ENCODE peak calls at places on chromosome 3, in nine cellular contexts. F is PC-3, Z is brain microvascular endothelial cell, L is HFF-Myc, M is suprapubic skin, R is stomach, B is cardiac muscle cell, I is GM12864, S is adrenal gland. E is an unnamed sample.

GRCh38 chr3:171417813-171418212 is 42.4 kb downstream of the TNIK start:
- DNase-seq in F (peak; percentile 49), Z (peak; percentile 92), L (peak; percentile 10), M (no peak), R (no peak), B (peak; percentile 93), I (no peak), S (peak; percentile 21), E (peak; percentile 53)

GRCh38 chr3:182620715-182621434 is 172.4 kb upstream of the ATP11B start:
- DNase-seq in F (no peak), Z (no peak), L (no peak), M (no peak), R (no peak), B (no peak), I (no peak), S (no peak), E (no peak)

GRCh38 chr3:101200461-101200860 is 119.9 kb downstream of the IMPG2 start:
- DNase-seq in F (no peak), Z (no peak), L (no peak), M (no peak), R (no peak), B (peak; percentile 13), I (no peak), S (peak; percentile 8), E (no peak)

GRCh38 chr3:77479021-77479420 is 439.1 kb downstream of the ROBO2 start:
- DNase-seq in F (no peak), Z (no peak), L (no peak), M (no peak), R (no peak), B (no peak), I (no peak), S (no peak), E (no peak)

GRCh38 chr3:153829596-153830170 is 291.5 kb upstream of the ARHGEF26 start:
- DNase-seq in F (peak; percentile 74), Z (no peak), L (no peak), M (no peak), R (no peak), B (peak; percentile 52), I (no peak), S (no peak), E (no peak)

GRCh38 chr3:68893600-68894239 is 38.6 kb downstream of the TAFA4 start:
- DNase-seq in F (peak; percentile 49), Z (peak; percentile 18), L (peak; percentile 12), M (no peak), R (no peak), B (peak; percentile 53), I (no peak), S (no peak), E (no peak)

GRCh38 chr3:17579289-17580031 is 163.0 kb downstream of the TBC1D5 start:
- DNase-seq in F (no peak), Z (peak; percentile 17), L (no peak), M (no peak), R (no peak), B (peak; percentile 48), I (peak; percentile 34), S (no peak), E (no peak)

GRCh38 chr3:20772869-20773268 is 586.9 kb upstream of the SGO1 start:
- DNase-seq in F (no peak), Z (no peak), L (no peak), M (no peak), R (no peak), B (no peak), I (no peak), S (no peak), E (no peak)

GRCh38 chr3:5616873-5617272 is 429.4 kb downstream of the EDEM1 start:
- DNase-seq in F (no peak), Z (no peak), L (no peak), M (no peak), R (no peak), B (no peak), I (no peak), S (no peak), E (no peak)

GRCh38 chr3:32309653-32310242 is 71.3 kb downstream of the CMTM8 start:
- DNase-seq in F (no peak), Z (no peak), L (no peak), M (no peak), R (no peak), B (no peak), I (no peak), S (no peak), E (no peak)

GRCh38 chr3:128804817-128805166 is 74.6 kb upstream of the ACAD9 start:
- DNase-seq in F (no peak), Z (no peak), L (no peak), M (no peak), R (no peak), B (no peak), I (no peak), S (peak; percentile 21), E (no peak)
- H3K4me3 ChIP-seq in F (no peak overlapping the region), Z (no peak overlapping the region), L (no peak overlapping the region), M (no peak overlapping the region), R (no peak overlapping the region), B (no peak overlapping the region), I (no peak overlapping the region), S (peak overlapping the region; percentile 30), E (peak overlapping the region; percentile 9)

DNA sequence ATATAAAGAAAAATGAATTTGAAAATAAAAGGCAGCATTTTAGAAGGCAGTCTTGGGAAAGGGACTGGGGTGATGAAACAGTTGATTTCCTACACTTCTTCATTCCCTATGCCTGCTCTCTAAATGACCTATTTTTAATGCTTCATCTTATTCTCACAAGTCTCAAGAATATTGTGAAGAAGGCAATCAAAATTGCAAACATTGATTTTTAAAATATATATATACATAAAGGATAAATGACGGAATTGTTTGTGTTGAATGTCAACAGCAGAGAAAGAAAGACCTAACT is 8.8 kb upstream of the CBLB start:
- DNase-seq in F (no peak), Z (no peak), L (no peak), M (no peak), R (no peak), B (no peak), I (no peak), S (no peak), E (no peak)
- H3K4me3 ChIP-seq in F (no peak overlapping the region), Z (no peak overlapping the region), L (no peak overlapping the region), M (no peak overlapping the region), R (no peak overlapping the region), B (no peak overlapping the region), I (no peak overlapping the region), S (no peak overlapping the region), E (no peak overlapping the region)

GRCh38 chr3:57206423-57206822 is 6.6 kb upstream of the HESX1 start:
- DNase-seq in F (no peak), Z (no peak), L (no peak), M (no peak), R (no peak), B (no peak), I (no peak), S (no peak), E (no peak)
- H3K4me3 ChIP-seq in F (no peak overlapping the region), Z (no peak overlapping the region), L (no peak overlapping the region), M (no peak overlapping the region), R (no peak overlapping the region), B (no peak overlapping the region), I (no peak overlapping the region), S (no peak overlapping the region), E (no peak overlapping the region)

GRCh38 chr3:107285197-107285596 is 92.0 kb upstream of the CCDC54 start:
- DNase-seq in F (peak; percentile 51), Z (peak; percentile 72), L (no peak), M (no peak), R (no peak), B (peak; percentile 39), I (no peak), S (no peak), E (no peak)
- H3K4me3 ChIP-seq in F (no peak overlapping the region), Z (no peak overlapping the region), L (no peak overlapping the region), M (no peak overlapping the region), R (no peak overlapping the region), B (no peak overlapping the region), I (no peak overlapping the region), S (no peak overlapping the region), E (no peak overlapping the region)

DNA sequence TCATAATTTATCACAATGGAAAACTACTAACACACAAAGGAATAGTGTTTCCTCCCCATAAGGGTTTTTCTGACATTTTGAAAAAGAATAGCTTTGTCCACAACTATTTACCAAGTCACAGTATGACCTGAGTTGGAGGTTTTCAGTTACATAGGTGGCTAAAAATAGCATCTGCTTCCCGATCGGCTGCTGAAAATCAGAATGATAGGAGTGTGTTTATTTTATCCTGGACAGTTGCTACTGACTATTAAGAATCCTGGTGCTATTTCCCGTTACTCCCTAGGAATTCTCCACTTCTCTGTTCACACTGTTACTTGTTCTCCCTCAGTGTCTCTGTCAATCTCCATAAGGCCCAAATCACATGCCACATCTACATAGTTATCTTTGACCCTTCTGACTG is 353.9 kb upstream of the RARB start:
- DNase-seq in F (no peak), Z (no peak), L (no peak), M (no peak), R (no peak), B (no peak), I (no peak), S (no peak), E (no peak)
- H3K4me3 ChIP-seq in F (no peak overlapping the region), Z (no peak overlapping the region), L (no peak overlapping the region), M (no peak overlapping the region), R (no peak overlapping the region), B (no peak overlapping the region), I (no peak overlapping the region), S (no peak overlapping the region), E (no peak overlapping the region)

GRCh38 chr3:66302288-66302687 is 81.5 kb downstream of the SLC25A26 start:
- DNase-seq in F (no peak), Z (peak; percentile 4), L (no peak), M (no peak), R (no peak), B (no peak), I (no peak), S (no peak), E (no peak)

GRCh38 chr3:66297260-66297863 is 76.6 kb downstream of the SLC25A26 start:
- DNase-seq in F (no peak), Z (peak; percentile 3), L (no peak), M (no peak), R (no peak), B (peak; percentile 15), I (no peak), S (no peak), E (no peak)

GRCh38 chr3:66299893-66300292 is 79.1 kb downstream of the SLC25A26 start:
- DNase-seq in F (no peak), Z (no peak), L (no peak), M (no peak), R (no peak), B (no peak), I (no peak), S (no peak), E (no peak)

GRCh38 chr3:66298591-66298990 is 77.8 kb downstream of the SLC25A26 start:
- DNase-seq in F (no peak), Z (no peak), L (no peak), M (no peak), R (no peak), B (no peak), I (no peak), S (no peak), E (no peak)

GRCh38 chr3:66297917-66298316 is 77.1 kb downstream of the SLC25A26 start:
- DNase-seq in F (no peak), Z (peak; percentile 66), L (no peak), M (no peak), R (no peak), B (peak; percentile 57), I (no peak), S (no peak), E (no peak)
- H3K4me3 ChIP-seq in F (no peak overlapping the region), Z (no peak overlapping the region), L (no peak overlapping the region), M (no peak overlapping the region), R (no peak overlapping the region), B (no peak overlapping the region), I (no peak overlapping the region), S (no peak overlapping the region), E (no peak overlapping the region)

E was measured in Peyer's patch.